ENCODE peak calls at places on chromosome 6, in ten cellular contexts. S, R, A, O, Y, P, T, L, Z and C are unnamed samples.

GRCh38 chr6:157761331-157761921 is 61.6 kb upstream of the SNX9 start:
- DNase-seq in S (no peak), R (peak; percentile 39), A (peak; percentile 68), O (no peak), Y (no peak), P (no peak), T (no peak), L (no peak), Z (no peak), C (peak; percentile 65)

GRCh38 chr6:158040804-158041347 is 59.2 kb downstream of the SYNJ2 start:
- DNase-seq in S (no peak), R (no peak), A (no peak), O (no peak), Y (peak; percentile 76), P (no peak), T (no peak), L (no peak), Z (peak; percentile 36), C (no peak)

GRCh38 chr6:15132854-15133670 is 112.8 kb upstream of the JARID2 start:
- DNase-seq in S (no peak), R (no peak), A (peak; percentile 100), O (no peak), Y (no peak), P (no peak), T (no peak), L (peak; percentile 18), Z (no peak), C (peak; percentile 100)

GRCh38 chr6:100346203-100346602 is 118.5 kb downstream of the SIM1 start:
- DNase-seq in S (no peak), R (no peak), A (no peak), O (no peak), Y (no peak), P (no peak), T (no peak), L (no peak), Z (no peak), C (no peak)

GRCh38 chr6:89268776-89269175 is 46.3 kb downstream of the GABRR2 start:
- DNase-seq in S (no peak), R (no peak), A (no peak), O (no peak), Y (no peak), P (no peak), T (no peak), L (no peak), Z (no peak), C (no peak)

GRCh38 chr6:7313505-7314165 is 636 bp upstream of the SSR1 start:
- DNase-seq in S (no peak), R (no peak), A (peak; percentile 40), O (no peak), Y (no peak), P (no peak), T (no peak), L (no peak), Z (no peak), C (no peak)

GRCh38 chr6:72290620-72291019 is 331.2 kb upstream of the KCNQ5 start:
- DNase-seq in S (no peak), R (no peak), A (no peak), O (no peak), Y (peak; percentile 44), P (no peak), T (no peak), L (no peak), Z (no peak), C (no peak)

GRCh38 chr6:55636406-55637102 is 57.6 kb upstream of the HMGCLL1 start:
- DNase-seq in S (no peak), R (no peak), A (peak; percentile 89), O (no peak), Y (no peak), P (no peak), T (no peak), L (no peak), Z (no peak), C (peak; percentile 78)

GRCh38 chr6:170026272-170027110 is 264.4 kb downstream of the DLL1 start:
- DNase-seq in S (peak; percentile 79), R (no peak), A (peak; percentile 96), O (no peak), Y (peak; percentile 48), P (peak; percentile 9), T (no peak), L (no peak), Z (no peak), C (peak; percentile 89)

GRCh38 chr6:2630362-2630761 is 120.4 kb downstream of the MYLK4 start:
- DNase-seq in S (peak; percentile 45), R (no peak), A (peak; percentile 96), O (no peak), Y (peak; percentile 92), P (no peak), T (no peak), L (peak; percentile 90), Z (peak; percentile 56), C (peak; percentile 97)

GRCh38 chr6:110618591-110619267 is 142.3 kb upstream of the SLC22A16 start:
- DNase-seq in S (peak; percentile 19), R (peak; percentile 34), A (peak; percentile 29), O (no peak), Y (no peak), P (no peak), T (no peak), L (peak; percentile 41), Z (no peak), C (no peak)
- TF ChIP-seq CTCF in S (no peak), R (peak; percentile 33), A (peak; percentile 36), O (no peak), Y (no peak), P (no peak), T (no peak), L (peak; percentile 51), Z (peak; percentile 31), C (no peak)

GRCh38 chr6:63574554-63574900 is 2.2 kb downstream of the LOC128125822 start:
- DNase-seq in S (no peak), R (no peak), A (no peak), O (no peak), Y (no peak), P (no peak), T (no peak), L (no peak), Z (no peak), C (no peak)
- TF ChIP-seq CTCF in S (no peak), R (no peak), A (no peak), O (no peak), Y (no peak), P (no peak), T (no peak), L (peak; percentile 4), Z (no peak), C (no peak)

GRCh38 chr6:4788953-4789584 is 12.9 kb downstream of the CDYL start:
- DNase-seq in S (no peak), R (no peak), A (no peak), O (no peak), Y (no peak), P (no peak), T (no peak), L (no peak), Z (no peak), C (no peak)
- TF ChIP-seq CTCF in S (no peak), R (peak; percentile 34), A (no peak), O (no peak), Y (no peak), P (no peak), T (no peak), L (no peak), Z (no peak), C (no peak)

DNA sequence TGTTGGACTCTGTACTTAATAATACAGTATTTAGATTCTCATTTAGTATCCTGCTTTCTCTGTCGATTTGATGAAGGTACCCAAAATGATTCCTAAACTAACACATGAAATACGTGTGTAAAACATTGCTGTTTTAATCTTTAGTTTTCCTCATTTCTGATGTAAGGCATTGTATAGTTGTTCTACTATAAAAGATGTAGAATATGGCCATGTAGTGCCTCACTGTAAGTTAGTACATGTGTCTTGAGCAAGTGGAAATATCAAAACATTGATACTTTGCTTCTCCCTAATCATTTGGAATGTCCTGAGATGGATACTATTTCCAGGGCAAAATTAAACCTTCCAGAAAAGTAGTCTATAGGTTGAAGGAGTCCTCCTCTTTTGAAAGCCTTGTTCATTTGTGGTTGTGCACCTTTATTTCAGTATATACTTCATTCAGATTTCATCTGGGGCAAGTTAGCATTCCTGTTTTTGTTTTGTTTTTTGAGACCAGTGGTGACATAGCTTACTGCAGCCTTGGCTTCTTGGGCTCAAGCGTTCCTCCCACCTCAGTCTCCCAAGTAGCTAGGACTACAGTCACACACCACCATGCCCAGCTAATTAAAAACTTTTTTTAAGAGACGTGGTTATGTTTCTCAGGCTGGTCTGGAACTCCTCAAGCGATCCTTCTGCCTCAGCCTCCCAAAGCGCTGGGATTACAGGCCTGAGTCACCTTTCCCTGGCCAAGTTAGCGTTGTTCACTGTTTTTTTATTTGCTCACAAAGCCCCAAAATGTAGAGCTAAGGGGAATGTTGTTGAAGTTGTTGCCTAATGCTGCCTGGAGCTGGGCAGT is 11.6 kb downstream of the SRSF3 start:
- DNase-seq in S (no peak), R (no peak), A (no peak), O (no peak), Y (peak; percentile 48), P (no peak), T (no peak), L (no peak), Z (no peak), C (no peak)
- TF ChIP-seq CTCF in S (no peak), R (no peak), A (peak; percentile 12), O (no peak), Y (no peak), P (no peak), T (no peak), L (no peak), Z (no peak), C (no peak)